ENCODE peak calls at places on chromosomes 12 and 14, in nine cellular contexts. One of them, this sample, is unnamed.

GRCh38 chr14:51834218-51834617 is 26.2 kb upstream of the GNG2 start:
- DNase-seq in Caki2: no peak
- DNase-seq in IMR-90: no peak
- DNase-seq in neuronal stem cell: no peak
- DNase-seq in NCI-H510A: no peak
- DNase-seq in EL: no peak
- DNase-seq in HFFc6: no peak
- DNase-seq in cortex of kidney: no peak
- DNase-seq in endothelial cell: no peak
- DNase-seq in this sample: no peak

GRCh38 chr12:51970904-51971646 is 19.6 kb downstream of the ACVR1B start:
- DNase-seq in NCI-H510A: no peak
- DNase-seq in Caki2: peak; percentile 94
- DNase-seq in neuronal stem cell: no peak
- DNase-seq in EL: peak; percentile 47
- DNase-seq in HFFc6: peak; percentile 23
- DNase-seq in endothelial cell: peak; percentile 46
- DNase-seq in IMR-90: peak; percentile 80
- DNase-seq in cortex of kidney: no peak
- DNase-seq in this sample: peak; percentile 42

GRCh38 chr12:104272938-104273337 is 30.6 kb upstream of the EID3 start:
- DNase-seq in EL: no peak
- DNase-seq in Caki2: no peak
- DNase-seq in cortex of kidney: no peak
- DNase-seq in HFFc6: no peak
- DNase-seq in NCI-H510A: no peak
- DNase-seq in IMR-90: no peak
- DNase-seq in neuronal stem cell: no peak
- DNase-seq in endothelial cell: no peak
- DNase-seq in this sample: no peak

GRCh38 chr12:14948672-14949071 is 10.3 kb upstream of the ERP27 start:
- DNase-seq in EL: peak; percentile 79
- DNase-seq in endothelial cell: peak; percentile 26
- DNase-seq in Caki2: peak; percentile 36
- DNase-seq in NCI-H510A: peak; percentile 14
- DNase-seq in IMR-90: peak; percentile 89
- DNase-seq in cortex of kidney: no peak
- DNase-seq in neuronal stem cell: no peak
- DNase-seq in HFFc6: peak; percentile 25
- DNase-seq in this sample: peak; percentile 75

GRCh38 chr12:7162691-7163114 is 26.8 kb upstream of the PEX5 start:
- DNase-seq in IMR-90: no peak
- DNase-seq in Caki2: no peak
- DNase-seq in EL: peak; percentile 21
- DNase-seq in cortex of kidney: no peak
- DNase-seq in NCI-H510A: peak; percentile 70
- DNase-seq in neuronal stem cell: no peak
- DNase-seq in HFFc6: no peak
- DNase-seq in endothelial cell: peak; percentile 25
- DNase-seq in this sample: peak; percentile 54

GRCh38 chr12:58500399-58500798 is 419.9 kb downstream of the LRIG3 start:
- DNase-seq in EL: no peak
- DNase-seq in HFFc6: no peak
- DNase-seq in NCI-H510A: no peak
- DNase-seq in neuronal stem cell: no peak
- DNase-seq in endothelial cell: no peak
- DNase-seq in IMR-90: peak; percentile 61
- DNase-seq in cortex of kidney: no peak
- DNase-seq in Caki2: no peak
- DNase-seq in this sample: peak; percentile 59

GRCh38 chr12:8475508-8475907 is 19.7 kb downstream of the CLEC6A start:
- DNase-seq in endothelial cell: no peak
- DNase-seq in cortex of kidney: no peak
- DNase-seq in neuronal stem cell: no peak
- DNase-seq in HFFc6: no peak
- DNase-seq in EL: no peak
- DNase-seq in Caki2: no peak
- DNase-seq in IMR-90: no peak
- DNase-seq in NCI-H510A: no peak
- DNase-seq in this sample: no peak

GRCh38 chr12:105920161-105920684 is 218.5 kb downstream of the NUAK1 start:
- DNase-seq in Caki2: no peak
- DNase-seq in HFFc6: no peak
- DNase-seq in cortex of kidney: no peak
- DNase-seq in neuronal stem cell: no peak
- DNase-seq in NCI-H510A: no peak
- DNase-seq in EL: peak; percentile 13
- DNase-seq in endothelial cell: no peak
- DNase-seq in IMR-90: no peak
- DNase-seq in this sample: no peak

GRCh38 chr14:96762650-96763049 is 34.5 kb upstream of the VRK1 start:
- DNase-seq in NCI-H510A: peak; percentile 23
- DNase-seq in cortex of kidney: no peak
- DNase-seq in EL: peak; percentile 61
- DNase-seq in HFFc6: peak; percentile 42
- DNase-seq in IMR-90: peak; percentile 58
- DNase-seq in Caki2: peak; percentile 61
- DNase-seq in neuronal stem cell: peak; percentile 52
- DNase-seq in endothelial cell: peak; percentile 45
- DNase-seq in this sample: peak; percentile 65

GRCh38 chr12:2607881-2608607 is 186.7 kb upstream of the FKBP4 start:
- DNase-seq in NCI-H510A: no peak
- DNase-seq in neuronal stem cell: no peak
- DNase-seq in cortex of kidney: no peak
- DNase-seq in Caki2: no peak
- DNase-seq in endothelial cell: no peak
- DNase-seq in HFFc6: no peak
- DNase-seq in IMR-90: peak; percentile 50
- DNase-seq in EL: no peak
- DNase-seq in this sample: no peak

GRCh38 chr12:51630256-51630880 is 39.3 kb downstream of the SCN8A start:
- DNase-seq in endothelial cell: no peak
- DNase-seq in Caki2: no peak
- DNase-seq in EL: no peak
- DNase-seq in IMR-90: no peak
- DNase-seq in NCI-H510A: no peak
- DNase-seq in cortex of kidney: no peak
- DNase-seq in neuronal stem cell: no peak
- DNase-seq in HFFc6: no peak
- DNase-seq in this sample: no peak

GRCh38 chr12:23335593-23335992 is 613.9 kb downstream of the SOX5 start:
- DNase-seq in EL: no peak
- DNase-seq in IMR-90: no peak
- DNase-seq in cortex of kidney: no peak
- DNase-seq in neuronal stem cell: no peak
- DNase-seq in NCI-H510A: no peak
- DNase-seq in Caki2: no peak
- DNase-seq in HFFc6: no peak
- DNase-seq in endothelial cell: no peak
- DNase-seq in this sample: no peak

GRCh38 chr12:70543444-70543843 is 93.8 kb downstream of the PTPRB start:
- DNase-seq in Caki2: peak; percentile 64
- DNase-seq in HFFc6: peak; percentile 94
- DNase-seq in EL: peak; percentile 95
- DNase-seq in IMR-90: peak; percentile 94
- DNase-seq in cortex of kidney: no peak
- DNase-seq in NCI-H510A: no peak
- DNase-seq in neuronal stem cell: no peak
- DNase-seq in endothelial cell: no peak
- DNase-seq in this sample: peak; percentile 98

GRCh38 chr12:38956337-38956736 is 50.9 kb upstream of the CPNE8 start:
- DNase-seq in cortex of kidney: no peak
- DNase-seq in IMR-90: no peak
- DNase-seq in Caki2: peak; percentile 56
- DNase-seq in NCI-H510A: no peak
- DNase-seq in endothelial cell: no peak
- DNase-seq in HFFc6: no peak
- DNase-seq in EL: no peak
- DNase-seq in neuronal stem cell: no peak
- DNase-seq in this sample: peak; percentile 12

GRCh38 chr14:45699451-45699850 is 446.4 kb upstream of the MIS18BP1 start:
- DNase-seq in neuronal stem cell: no peak
- DNase-seq in NCI-H510A: no peak
- DNase-seq in Caki2: no peak
- DNase-seq in endothelial cell: no peak
- DNase-seq in cortex of kidney: no peak
- DNase-seq in EL: no peak
- DNase-seq in HFFc6: no peak
- DNase-seq in IMR-90: no peak
- DNase-seq in this sample: no peak

GRCh38 chr14:61538464-61539022 is 156.8 kb upstream of the HIF1A start:
- DNase-seq in EL: no peak
- DNase-seq in Caki2: no peak
- DNase-seq in endothelial cell: no peak
- DNase-seq in HFFc6: no peak
- DNase-seq in IMR-90: no peak
- DNase-seq in neuronal stem cell: no peak
- DNase-seq in cortex of kidney: no peak
- DNase-seq in NCI-H510A: no peak
- DNase-seq in this sample: no peak

GRCh38 chr12:2644678-2645405 is 149.9 kb upstream of the FKBP4 start:
- DNase-seq in endothelial cell: no peak
- DNase-seq in NCI-H510A: no peak
- DNase-seq in IMR-90: no peak
- DNase-seq in EL: no peak
- DNase-seq in neuronal stem cell: no peak
- DNase-seq in Caki2: no peak
- DNase-seq in HFFc6: no peak
- DNase-seq in cortex of kidney: no peak
- DNase-seq in this sample: no peak

GRCh38 chr14:104732355-104732804 is 8.4 kb downstream of the ADSS1 start:
- DNase-seq in Caki2: peak; percentile 64
- DNase-seq in neuronal stem cell: no peak
- DNase-seq in IMR-90: no peak
- DNase-seq in cortex of kidney: no peak
- DNase-seq in NCI-H510A: no peak
- DNase-seq in endothelial cell: no peak
- DNase-seq in EL: no peak
- DNase-seq in HFFc6: no peak
- DNase-seq in this sample: no peak

GRCh38 chr12:62123721-62124203 is 136.4 kb upstream of the USP15 start:
- DNase-seq in Caki2: peak; percentile 23
- DNase-seq in NCI-H510A: no peak
- DNase-seq in EL: peak; percentile 33
- DNase-seq in HFFc6: peak; percentile 38
- DNase-seq in IMR-90: peak; percentile 56
- DNase-seq in cortex of kidney: no peak
- DNase-seq in endothelial cell: peak; percentile 46
- DNase-seq in neuronal stem cell: peak; percentile 30
- DNase-seq in this sample: peak; percentile 75

GRCh38 chr12:308511-308910 is 45.9 kb upstream of the SLC6A13 start:
- DNase-seq in NCI-H510A: no peak
- DNase-seq in cortex of kidney: no peak
- DNase-seq in Caki2: no peak
- DNase-seq in endothelial cell: no peak
- DNase-seq in EL: no peak
- DNase-seq in IMR-90: no peak
- DNase-seq in HFFc6: no peak
- DNase-seq in neuronal stem cell: no peak
- DNase-seq in this sample: no peak

GRCh38 chr12:25131270-25131669 is 63.7 kb downstream of the DNAI7 start:
- DNase-seq in EL: no peak
- DNase-seq in IMR-90: no peak
- DNase-seq in HFFc6: no peak
- DNase-seq in neuronal stem cell: no peak
- DNase-seq in Caki2: no peak
- DNase-seq in cortex of kidney: no peak
- DNase-seq in endothelial cell: no peak
- DNase-seq in NCI-H510A: no peak
- DNase-seq in this sample: no peak

GRCh38 chr12:75407683-75408082 is 16.8 kb downstream of the GLIPR1L2 start:
- DNase-seq in IMR-90: no peak
- DNase-seq in NCI-H510A: no peak
- DNase-seq in Caki2: no peak
- DNase-seq in EL: no peak
- DNase-seq in HFFc6: no peak
- DNase-seq in cortex of kidney: no peak
- DNase-seq in endothelial cell: no peak
- DNase-seq in neuronal stem cell: no peak
- DNase-seq in this sample: no peak

GRCh38 chr12:32083489-32083888 is 23.2 kb upstream of the BICD1 start:
- DNase-seq in endothelial cell: no peak
- DNase-seq in EL: peak; percentile 81
- DNase-seq in Caki2: no peak
- DNase-seq in HFFc6: peak; percentile 82
- DNase-seq in IMR-90: peak; percentile 80
- DNase-seq in cortex of kidney: no peak
- DNase-seq in NCI-H510A: no peak
- DNase-seq in neuronal stem cell: no peak
- DNase-seq in this sample: peak; percentile 85

GRCh38 chr12:44616385-44616784 is 259.7 kb downstream of the NELL2 start:
- DNase-seq in NCI-H510A: no peak
- DNase-seq in cortex of kidney: no peak
- DNase-seq in HFFc6: no peak
- DNase-seq in endothelial cell: no peak
- DNase-seq in EL: no peak
- DNase-seq in IMR-90: peak; percentile 18
- DNase-seq in Caki2: no peak
- DNase-seq in neuronal stem cell: no peak
- DNase-seq in this sample: no peak

GRCh38 chr12:54262403-54262925 is 17.5 kb downstream of the CBX5 start:
- DNase-seq in NCI-H510A: no peak
- DNase-seq in neuronal stem cell: no peak
- DNase-seq in cortex of kidney: no peak
- DNase-seq in Caki2: peak; percentile 89
- DNase-seq in endothelial cell: no peak
- DNase-seq in IMR-90: peak; percentile 61
- DNase-seq in HFFc6: peak; percentile 71
- DNase-seq in EL: peak; percentile 86
- DNase-seq in this sample: peak; percentile 78

GRCh38 chr12:57898308-57898970 is 42.9 kb upstream of the ATP23 start:
- DNase-seq in neuronal stem cell: no peak
- DNase-seq in endothelial cell: no peak
- DNase-seq in EL: no peak
- DNase-seq in Caki2: no peak
- DNase-seq in NCI-H510A: peak; percentile 25
- DNase-seq in cortex of kidney: no peak
- DNase-seq in IMR-90: peak; percentile 5
- DNase-seq in HFFc6: no peak
- DNase-seq in this sample: peak; percentile 15

GRCh38 chr12:110249716-110250225 is 31.3 kb upstream of the ATP2A2 start:
- DNase-seq in neuronal stem cell: no peak
- DNase-seq in NCI-H510A: no peak
- DNase-seq in HFFc6: no peak
- DNase-seq in IMR-90: no peak
- DNase-seq in Caki2: peak; percentile 84
- DNase-seq in EL: no peak
- DNase-seq in cortex of kidney: no peak
- DNase-seq in endothelial cell: no peak
- DNase-seq in this sample: no peak

GRCh38 chr12:122590990-122591389 is 63.9 kb downstream of the KNTC1 start:
- DNase-seq in NCI-H510A: no peak
- DNase-seq in HFFc6: no peak
- DNase-seq in endothelial cell: no peak
- DNase-seq in EL: no peak
- DNase-seq in cortex of kidney: no peak
- DNase-seq in neuronal stem cell: no peak
- DNase-seq in Caki2: no peak
- DNase-seq in IMR-90: no peak
- DNase-seq in this sample: no peak

GRCh38 chr12:77122661-77123060 is 57.3 kb upstream of the E2F7 start:
- DNase-seq in IMR-90: peak; percentile 35
- DNase-seq in endothelial cell: no peak
- DNase-seq in HFFc6: no peak
- DNase-seq in NCI-H510A: no peak
- DNase-seq in EL: no peak
- DNase-seq in Caki2: no peak
- DNase-seq in neuronal stem cell: no peak
- DNase-seq in cortex of kidney: no peak
- DNase-seq in this sample: peak; percentile 60

GRCh38 chr14:99188721-99189120 is 83.3 kb downstream of the BCL11B start:
- DNase-seq in Caki2: no peak
- DNase-seq in NCI-H510A: no peak
- DNase-seq in IMR-90: no peak
- DNase-seq in cortex of kidney: no peak
- DNase-seq in endothelial cell: peak; percentile 38
- DNase-seq in HFFc6: no peak
- DNase-seq in EL: no peak
- DNase-seq in neuronal stem cell: no peak
- DNase-seq in this sample: no peak

GRCh38 chr12:132593521-132593920 is 16.9 kb downstream of the LRCOL1 start:
- DNase-seq in NCI-H510A: no peak
- DNase-seq in endothelial cell: no peak
- DNase-seq in cortex of kidney: no peak
- DNase-seq in IMR-90: no peak
- DNase-seq in EL: no peak
- DNase-seq in Caki2: no peak
- DNase-seq in HFFc6: no peak
- DNase-seq in neuronal stem cell: no peak
- DNase-seq in this sample: no peak

This sample was measured in GM23248.